ENCODE peak calls at places on chromosomes 1 and 21, in eight cellular contexts. F is mesendoderm; E is pancreas; P is body of pancreas; I is CD8-positive, alpha-beta T cell; T is IMR-90; H is GM23248; B is heart right ventricle. S is an unnamed sample.

GRCh38 chr1:44777547-44777946 is 2.2 kb downstream of the RPS8 start:
- DNase-seq in F (no peak), E (peak; percentile 20), P (no peak), I (no peak), T (no peak), H (no peak), B (no peak), S (no peak)

GRCh38 chr21:29121759-29122158 is 8.7 kb upstream of the MAP3K7CL start:
- DNase-seq in F (no peak), E (no peak), P (no peak), I (no peak), T (no peak), H (no peak), B (no peak), S (no peak)

GRCh38 chr1:183687546-183688279 is 34.6 kb upstream of the APOBEC4 start:
- DNase-seq in F (no peak), E (no peak), P (no peak), I (no peak), T (no peak), H (no peak), B (no peak), S (no peak)

GRCh38 chr1:50346621-50347020 is 76.6 kb downstream of the DMRTA2 start:
- DNase-seq in F (no peak), E (no peak), P (no peak), I (no peak), T (no peak), H (no peak), B (no peak), S (no peak)

GRCh38 chr1:40849801-40850592 is 12.2 kb downstream of the CITED4 start:
- DNase-seq in F (peak; percentile 59), E (peak; percentile 78), P (peak; percentile 75), I (peak; percentile 80), T (peak; percentile 49), H (peak; percentile 70), B (peak; percentile 64), S (peak; percentile 67)

GRCh38 chr1:56921486-56921885 is 44.3 kb downstream of the C8B start:
- DNase-seq in F (no peak), E (no peak), P (no peak), I (no peak), T (no peak), H (peak; percentile 32), B (no peak), S (peak; percentile 65)

GRCh38 chr1:18972531-18972930 is 16.1 kb upstream of the IFFO2 start:
- DNase-seq in F (no peak), E (no peak), P (peak; percentile 49), I (peak; percentile 27), T (peak; percentile 26), H (peak; percentile 63), B (no peak), S (no peak)

GRCh38 chr1:202858789-202859414 is 30.0 kb downstream of the RABIF start:
- DNase-seq in F (no peak), E (no peak), P (no peak), I (no peak), T (no peak), H (peak; percentile 15), B (peak; percentile 41), S (peak; percentile 81)

GRCh38 chr21:34202553-34203332 is 129.4 kb downstream of the MRPS6 start:
- DNase-seq in F (peak; percentile 92), E (peak; percentile 19), P (peak; percentile 16), I (no peak), T (no peak), H (no peak), B (no peak), S (peak; percentile 66)

GRCh38 chr1:224433671-224434446 is 738 bp downstream of the WDR26 start:
- DNase-seq in F (peak; percentile 41), E (peak; percentile 43), P (peak; percentile 51), I (peak; percentile 46), T (no peak), H (peak; percentile 58), B (peak; percentile 48), S (peak; percentile 53)

GRCh38 chr1:58013237-58013636 is 533.3 kb downstream of the OMA1 start:
- DNase-seq in F (peak; percentile 37), E (no peak), P (no peak), I (no peak), T (no peak), H (no peak), B (no peak), S (no peak)

GRCh38 chr1:167910530-167910929 is 3.4 kb downstream of the ADCY10 start:
- DNase-seq in F (no peak), E (no peak), P (no peak), I (no peak), T (no peak), H (no peak), B (no peak), S (no peak)

GRCh38 chr1:23727362-23727811 is 15.9 kb upstream of the ELOA start:
- DNase-seq in F (no peak), E (peak; percentile 81), P (peak; percentile 93), I (no peak), T (peak; percentile 91), H (peak; percentile 91), B (no peak), S (peak; percentile 97)

GRCh38 chr1:101291562-101292035 is 54.8 kb downstream of the S1PR1 start:
- DNase-seq in F (peak; percentile 42), E (no peak), P (peak; percentile 55), I (no peak), T (peak; percentile 82), H (peak; percentile 76), B (no peak), S (peak; percentile 30)

GRCh38 chr1:151897861-151898468 is 11.3 kb downstream of the THEM4 start:
- DNase-seq in F (no peak), E (no peak), P (no peak), I (no peak), T (no peak), H (no peak), B (no peak), S (no peak)

GRCh38 chr1:62435231-62436038 is 1.4 kb upstream of the USP1 start:
- DNase-seq in F (no peak), E (peak; percentile 24), P (no peak), I (no peak), T (no peak), H (peak; percentile 80), B (peak; percentile 16), S (no peak)

GRCh38 chr21:34270406-34270805 is 93.4 kb upstream of the KCNE2 start:
- DNase-seq in F (no peak), E (no peak), P (no peak), I (no peak), T (no peak), H (no peak), B (no peak), S (no peak)

GRCh38 chr1:43147625-43148319 is 24.3 kb downstream of the EBNA1BP2 start:
- DNase-seq in F (peak; percentile 99), E (peak; percentile 85), P (peak; percentile 92), I (peak; percentile 18), T (peak; percentile 32), H (peak; percentile 65), B (peak; percentile 68), S (peak; percentile 82)

GRCh38 chr1:209743145-209743482 is 12.7 kb upstream of the TRAF3IP3 start:
- DNase-seq in F (no peak), E (peak; percentile 45), P (peak; percentile 54), I (no peak), T (peak; percentile 80), H (peak; percentile 58), B (no peak), S (no peak)

GRCh38 chr1:115114308-115114707 is 25.0 kb upstream of the TSPAN2 start:
- DNase-seq in F (no peak), E (no peak), P (peak; percentile 10), I (no peak), T (no peak), H (peak; percentile 59), B (no peak), S (peak; percentile 57)

GRCh38 chr1:208520700-208521099 is 276.5 kb upstream of the PLXNA2 start:
- DNase-seq in F (no peak), E (no peak), P (no peak), I (no peak), T (no peak), H (no peak), B (no peak), S (no peak)

DNA sequence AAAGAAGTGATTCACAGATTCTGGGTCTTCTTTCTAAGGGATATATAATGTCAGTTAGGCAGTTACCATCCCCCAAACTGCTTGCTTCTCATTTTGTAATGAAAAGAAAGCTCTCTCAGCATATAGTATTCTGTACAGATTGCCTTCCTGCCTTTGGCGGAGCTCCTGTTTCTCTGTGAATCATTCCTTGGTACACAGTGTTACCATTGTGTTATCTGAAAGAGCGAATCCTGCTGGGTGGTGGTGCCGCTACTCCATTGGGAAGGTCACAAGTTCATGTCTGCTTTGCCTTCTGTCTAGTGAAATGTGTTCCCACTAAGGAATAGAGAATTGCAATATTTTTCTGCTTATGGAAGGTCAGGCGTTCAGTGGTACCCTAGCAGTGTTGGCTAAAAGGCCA is 186.4 kb downstream of the PDE4B start:
- DNase-seq in F (no peak), E (peak; percentile 40), P (peak; percentile 38), I (no peak), T (peak; percentile 58), H (peak; percentile 33), B (no peak), S (peak; percentile 6)
- H3K27ac ChIP-seq in F (no peak overlapping the region), E (peak overlapping the region; percentile 27), P (peak overlapping the region; percentile 14), I (no peak overlapping the region), T (no peak overlapping the region), H (no peak overlapping the region), B (no peak overlapping the region), S (no peak overlapping the region)

GRCh38 chr1:46645815-46646214 is 22.3 kb downstream of the ATPAF1 start:
- DNase-seq in F (no peak), E (no peak), P (no peak), I (no peak), T (no peak), H (no peak), B (no peak), S (no peak)

GRCh38 chr1:46639547-46639946 is 22.9 kb upstream of the MOB3C start:
- DNase-seq in F (no peak), E (no peak), P (no peak), I (no peak), T (no peak), H (no peak), B (no peak), S (no peak)

GRCh38 chr1:46638921-46639320 is 22.3 kb upstream of the MOB3C start:
- DNase-seq in F (no peak), E (no peak), P (no peak), I (no peak), T (no peak), H (no peak), B (no peak), S (no peak)

GRCh38 chr1:46643368-46643775 is 24.8 kb downstream of the ATPAF1 start:
- DNase-seq in F (no peak), E (no peak), P (no peak), I (no peak), T (peak; percentile 89), H (peak; percentile 76), B (no peak), S (peak; percentile 82)

GRCh38 chr1:46642091-46642680 is 25.6 kb upstream of the MOB3C start:
- DNase-seq in F (no peak), E (no peak), P (no peak), I (no peak), T (no peak), H (no peak), B (no peak), S (no peak)
- H3K27ac ChIP-seq in F (no peak overlapping the region), E (no peak overlapping the region), P (no peak overlapping the region), I (no peak overlapping the region), T (no peak overlapping the region), H (no peak overlapping the region), B (no peak overlapping the region), S (no peak overlapping the region)

GRCh38 chr21:43370091-43370658 is 56.8 kb downstream of the SIK1 start:
- DNase-seq in F (no peak), E (no peak), P (no peak), I (no peak), T (peak; percentile 17), H (peak; percentile 70), B (no peak), S (no peak)
- H3K27ac ChIP-seq in F (no peak overlapping the region), E (no peak overlapping the region), P (no peak overlapping the region), I (no peak overlapping the region), T (no peak overlapping the region), H (no peak overlapping the region), B (no peak overlapping the region), S (no peak overlapping the region)

GRCh38 chr1:8889103-8889846 is 10.8 kb upstream of the ENO1 start:
- DNase-seq in F (no peak), E (no peak), P (no peak), I (no peak), T (no peak), H (peak; percentile 81), B (no peak), S (peak; percentile 64)
- H3K27ac ChIP-seq in F (no peak overlapping the region), E (peak overlapping the region; percentile 44), P (peak overlapping the region; percentile 24), I (no peak overlapping the region), T (peak overlapping the region; percentile 41), H (peak overlapping the region; percentile 91), B (peak overlapping the region; percentile 78), S (no peak overlapping the region)